ENCODE peak calls at places on chromosomes 6 and 20, in six cellular contexts. One of them, this sample, is unnamed.

GRCh38 chr6:142871910-142872331 is 73.1 kb downstream of the HIVEP2 start:
- DNase-seq in RWPE2: no peak
- DNase-seq in astrocyte of the cerebellum: peak
- DNase-seq in T follicular helper cell: peak
- DNase-seq in activated T-cell treated with anti-CD3 and anti-CD28 coated beads, Interleukin-2, amount 50 U/mL, for 24 hours: no peak
- DNase-seq in LoVo: peak
- DNase-seq in this sample: no peak

GRCh38 chr20:23125625-23126191 is 39.6 kb upstream of the CD93 start:
- DNase-seq in RWPE2: peak
- DNase-seq in LoVo: no peak
- DNase-seq in T follicular helper cell: no peak
- DNase-seq in astrocyte of the cerebellum: no peak
- DNase-seq in activated T-cell treated with anti-CD3 and anti-CD28 coated beads, Interleukin-2, amount 50 U/mL, for 24 hours: no peak
- DNase-seq in this sample: no peak

GRCh38 chr20:24676978-24677370 is 207.5 kb downstream of the SYNDIG1 start:
- DNase-seq in astrocyte of the cerebellum: no peak
- DNase-seq in activated T-cell treated with anti-CD3 and anti-CD28 coated beads, Interleukin-2, amount 50 U/mL, for 24 hours: no peak
- DNase-seq in RWPE2: peak
- DNase-seq in T follicular helper cell: no peak
- DNase-seq in LoVo: no peak
- DNase-seq in this sample: no peak

GRCh38 chr6:151119823-151120524 is 119.8 kb upstream of the AKAP12 start:
- DNase-seq in T follicular helper cell: no peak
- DNase-seq in activated T-cell treated with anti-CD3 and anti-CD28 coated beads, Interleukin-2, amount 50 U/mL, for 24 hours: no peak
- DNase-seq in astrocyte of the cerebellum: no peak
- DNase-seq in RWPE2: no peak
- DNase-seq in LoVo: no peak
- DNase-seq in this sample: no peak

GRCh38 chr20:57037689-57038088 is 228.8 kb downstream of the BMP7 start:
- DNase-seq in astrocyte of the cerebellum: no peak
- DNase-seq in activated T-cell treated with anti-CD3 and anti-CD28 coated beads, Interleukin-2, amount 50 U/mL, for 24 hours: no peak
- DNase-seq in T follicular helper cell: no peak
- DNase-seq in RWPE2: peak
- DNase-seq in LoVo: no peak
- DNase-seq in this sample: no peak

GRCh38 chr6:131212928-131213327 is 77.7 kb downstream of the AKAP7 start:
- DNase-seq in T follicular helper cell: no peak
- DNase-seq in astrocyte of the cerebellum: no peak
- DNase-seq in activated T-cell treated with anti-CD3 and anti-CD28 coated beads, Interleukin-2, amount 50 U/mL, for 24 hours: no peak
- DNase-seq in RWPE2: no peak
- DNase-seq in LoVo: no peak
- DNase-seq in this sample: no peak

GRCh38 chr6:132354517-132355167 is 46.6 kb downstream of the MOXD1 start:
- DNase-seq in RWPE2: no peak
- DNase-seq in activated T-cell treated with anti-CD3 and anti-CD28 coated beads, Interleukin-2, amount 50 U/mL, for 24 hours: peak
- DNase-seq in astrocyte of the cerebellum: no peak
- DNase-seq in T follicular helper cell: peak
- DNase-seq in LoVo: no peak
- DNase-seq in this sample: no peak

GRCh38 chr6:32082951-32083350 is 26.2 kb downstream of the TNXB start:
- DNase-seq in RWPE2: peak
- DNase-seq in activated T-cell treated with anti-CD3 and anti-CD28 coated beads, Interleukin-2, amount 50 U/mL, for 24 hours: no peak
- DNase-seq in astrocyte of the cerebellum: no peak
- DNase-seq in LoVo: peak
- DNase-seq in T follicular helper cell: no peak
- DNase-seq in this sample: no peak

GRCh38 chr20:56664791-56665190 is 35.7 kb downstream of the TFAP2C start:
- DNase-seq in LoVo: peak
- DNase-seq in astrocyte of the cerebellum: no peak
- DNase-seq in RWPE2: no peak
- DNase-seq in T follicular helper cell: no peak
- DNase-seq in activated T-cell treated with anti-CD3 and anti-CD28 coated beads, Interleukin-2, amount 50 U/mL, for 24 hours: no peak
- DNase-seq in this sample: no peak